ENCODE peak calls at places on chromosomes 4 and X, in eight cellular contexts. One of them, this sample, is unnamed.

GRCh38 chr4:25524616-25525146 is 131.0 kb upstream of the SLC34A2 start:
- DNase-seq in sigmoid colon: no peak
- DNase-seq in tibial artery: no peak
- DNase-seq in heart right ventricle: no peak
- DNase-seq in ovary: no peak
- DNase-seq in stomach: no peak
- DNase-seq in suprapubic skin: no peak
- DNase-seq in psoas muscle: no peak
- DNase-seq in this sample: no peak

GRCh38 chr4:54657556-54658313 is at the start of gene KIT:
- DNase-seq in sigmoid colon: peak; percentile 71
- DNase-seq in tibial artery: peak; percentile 72
- DNase-seq in heart right ventricle: peak; percentile 35
- DNase-seq in ovary: peak; percentile 81
- DNase-seq in stomach: peak; percentile 57
- DNase-seq in suprapubic skin: peak; percentile 82
- DNase-seq in psoas muscle: peak; percentile 34
- DNase-seq in this sample: peak; percentile 15

GRCh38 chrX:40074959-40075332 is 22.8 kb downstream of the BCOR start:
- DNase-seq in sigmoid colon: no peak
- DNase-seq in tibial artery: no peak
- DNase-seq in heart right ventricle: no peak
- DNase-seq in ovary: no peak
- DNase-seq in stomach: no peak
- DNase-seq in suprapubic skin: no peak
- DNase-seq in psoas muscle: no peak
- DNase-seq in this sample: no peak

GRCh38 chr4:87003266-87003665 is 68.5 kb downstream of the AFF1 start:
- DNase-seq in sigmoid colon: no peak
- DNase-seq in tibial artery: no peak
- DNase-seq in heart right ventricle: no peak
- DNase-seq in ovary: no peak
- DNase-seq in stomach: no peak
- DNase-seq in suprapubic skin: no peak
- DNase-seq in psoas muscle: no peak
- DNase-seq in this sample: no peak

GRCh38 chr4:94909645-94910044 is 151.9 kb downstream of the BMPR1B start:
- DNase-seq in sigmoid colon: no peak
- DNase-seq in tibial artery: no peak
- DNase-seq in heart right ventricle: no peak
- DNase-seq in ovary: no peak
- DNase-seq in stomach: no peak
- DNase-seq in suprapubic skin: no peak
- DNase-seq in psoas muscle: no peak
- DNase-seq in this sample: no peak

GRCh38 chrX:82087699-82088098 is 885.8 kb downstream of the SH3BGRL start:
- DNase-seq in sigmoid colon: no peak
- DNase-seq in tibial artery: peak; percentile 64
- DNase-seq in heart right ventricle: peak; percentile 3
- DNase-seq in ovary: no peak
- DNase-seq in stomach: peak; percentile 40
- DNase-seq in suprapubic skin: no peak
- DNase-seq in psoas muscle: no peak
- DNase-seq in this sample: no peak

GRCh38 chr4:156931267-156931666 is 40.3 kb downstream of the PDGFC start:
- DNase-seq in sigmoid colon: no peak
- DNase-seq in tibial artery: no peak
- DNase-seq in heart right ventricle: no peak
- DNase-seq in ovary: no peak
- DNase-seq in stomach: no peak
- DNase-seq in suprapubic skin: no peak
- DNase-seq in psoas muscle: no peak
- DNase-seq in this sample: peak; percentile 47

GRCh38 chrX:104750146-104750699 is 184.2 kb downstream of the IL1RAPL2 start:
- DNase-seq in sigmoid colon: no peak
- DNase-seq in tibial artery: no peak
- DNase-seq in heart right ventricle: no peak
- DNase-seq in ovary: no peak
- DNase-seq in stomach: no peak
- DNase-seq in suprapubic skin: no peak
- DNase-seq in psoas muscle: no peak
- DNase-seq in this sample: no peak

GRCh38 chr4:114659386-114660008 is 60.9 kb downstream of the UGT8 start:
- DNase-seq in sigmoid colon: no peak
- DNase-seq in tibial artery: no peak
- DNase-seq in heart right ventricle: no peak
- DNase-seq in ovary: no peak
- DNase-seq in stomach: peak; percentile 67
- DNase-seq in suprapubic skin: no peak
- DNase-seq in psoas muscle: no peak
- DNase-seq in this sample: peak; percentile 20

GRCh38 chrX:43804021-43804420 is 78.2 kb downstream of the MAOB start:
- DNase-seq in sigmoid colon: no peak
- DNase-seq in tibial artery: no peak
- DNase-seq in heart right ventricle: no peak
- DNase-seq in ovary: no peak
- DNase-seq in stomach: no peak
- DNase-seq in suprapubic skin: no peak
- DNase-seq in psoas muscle: no peak
- DNase-seq in this sample: no peak

GRCh38 chr4:2320746-2321145 is 58.8 kb upstream of the MXD4 start:
- DNase-seq in sigmoid colon: no peak
- DNase-seq in tibial artery: peak; percentile 53
- DNase-seq in heart right ventricle: no peak
- DNase-seq in ovary: no peak
- DNase-seq in stomach: peak; percentile 17
- DNase-seq in suprapubic skin: peak; percentile 62
- DNase-seq in psoas muscle: no peak
- DNase-seq in this sample: no peak

GRCh38 chrX:75957107-75957610 is 172.1 kb upstream of the MAGEE2 start:
- DNase-seq in sigmoid colon: no peak
- DNase-seq in tibial artery: no peak
- DNase-seq in heart right ventricle: no peak
- DNase-seq in ovary: no peak
- DNase-seq in stomach: no peak
- DNase-seq in suprapubic skin: no peak
- DNase-seq in psoas muscle: no peak
- DNase-seq in this sample: no peak

GRCh38 chrX:97597954-97598353 is 714.2 kb downstream of the RPA4 start:
- DNase-seq in sigmoid colon: no peak
- DNase-seq in tibial artery: no peak
- DNase-seq in heart right ventricle: no peak
- DNase-seq in ovary: no peak
- DNase-seq in stomach: no peak
- DNase-seq in suprapubic skin: no peak
- DNase-seq in psoas muscle: no peak
- DNase-seq in this sample: no peak

GRCh38 chr4:37995299-37995821 is 35.2 kb downstream of the PTTG2 start:
- DNase-seq in sigmoid colon: no peak
- DNase-seq in tibial artery: no peak
- DNase-seq in heart right ventricle: no peak
- DNase-seq in ovary: no peak
- DNase-seq in stomach: no peak
- DNase-seq in suprapubic skin: no peak
- DNase-seq in psoas muscle: no peak
- DNase-seq in this sample: no peak

GRCh38 chr4:99033956-99034355 is 38.4 kb downstream of the METAP1 start:
- DNase-seq in sigmoid colon: no peak
- DNase-seq in tibial artery: no peak
- DNase-seq in heart right ventricle: no peak
- DNase-seq in ovary: no peak
- DNase-seq in stomach: no peak
- DNase-seq in suprapubic skin: no peak
- DNase-seq in psoas muscle: no peak
- DNase-seq in this sample: no peak

GRCh38 chrX:143781103-143781502 is 60.6 kb upstream of the SPANXN2 start:
- DNase-seq in sigmoid colon: no peak
- DNase-seq in tibial artery: no peak
- DNase-seq in heart right ventricle: no peak
- DNase-seq in ovary: no peak
- DNase-seq in stomach: no peak
- DNase-seq in suprapubic skin: no peak
- DNase-seq in psoas muscle: no peak
- DNase-seq in this sample: no peak

GRCh38 chr4:75741027-75741426 is 16.6 kb downstream of the USO1 start:
- DNase-seq in sigmoid colon: no peak
- DNase-seq in tibial artery: no peak
- DNase-seq in heart right ventricle: no peak
- DNase-seq in ovary: no peak
- DNase-seq in stomach: no peak
- DNase-seq in suprapubic skin: no peak
- DNase-seq in psoas muscle: no peak
- DNase-seq in this sample: no peak
- H3K4me1 ChIP-seq in sigmoid colon: peaks cover 11% of the 10 kb centered on the region
- H3K4me1 ChIP-seq in tibial artery: no peaks in the 10 kb centered on the region
- H3K4me1 ChIP-seq in heart right ventricle: peaks cover 36% of the 10 kb centered on the region
- H3K4me1 ChIP-seq in ovary: peaks cover 5% of the 10 kb centered on the region
- H3K4me1 ChIP-seq in stomach: no peaks in the 10 kb centered on the region
- H3K4me1 ChIP-seq in suprapubic skin: peaks cover 3% of the 10 kb centered on the region
- H3K4me1 ChIP-seq in psoas muscle: peaks cover 50% of the 10 kb centered on the region
- H3K4me1 ChIP-seq in this sample: no peaks in the 10 kb centered on the region

GRCh38 chr4:109645874-109646591 is 57.2 kb downstream of the CASP6 start:
- DNase-seq in sigmoid colon: no peak
- DNase-seq in tibial artery: no peak
- DNase-seq in heart right ventricle: no peak
- DNase-seq in ovary: no peak
- DNase-seq in stomach: no peak
- DNase-seq in suprapubic skin: no peak
- DNase-seq in psoas muscle: no peak
- DNase-seq in this sample: no peak
- H3K4me1 ChIP-seq in sigmoid colon: no peaks in the 10 kb centered on the region
- H3K4me1 ChIP-seq in tibial artery: no peaks in the 10 kb centered on the region
- H3K4me1 ChIP-seq in heart right ventricle: no peaks in the 10 kb centered on the region
- H3K4me1 ChIP-seq in ovary: no peaks in the 10 kb centered on the region
- H3K4me1 ChIP-seq in stomach: no peaks in the 10 kb centered on the region
- H3K4me1 ChIP-seq in suprapubic skin: no peaks in the 10 kb centered on the region
- H3K4me1 ChIP-seq in psoas muscle: no peaks in the 10 kb centered on the region
- H3K4me1 ChIP-seq in this sample: no peaks in the 10 kb centered on the region

DNA sequence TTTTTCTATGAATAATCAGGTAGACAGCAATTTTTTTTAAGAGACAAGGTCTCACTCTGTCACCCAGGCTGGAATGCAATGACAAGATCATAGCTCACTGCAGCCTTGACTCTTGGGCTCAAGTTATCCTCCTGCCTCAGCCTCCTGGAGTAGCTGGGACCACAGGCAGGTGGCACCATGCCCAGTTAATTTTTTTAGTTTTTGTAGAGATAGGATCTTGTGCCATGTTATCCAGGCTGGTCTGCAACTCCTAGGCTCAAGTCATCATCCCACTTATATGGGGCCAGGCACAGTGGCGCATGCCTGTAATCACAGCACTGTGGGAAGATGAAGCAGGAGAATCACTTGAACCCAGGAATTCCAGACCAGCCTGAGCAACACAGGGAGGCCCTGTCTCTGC is 26.8 kb downstream of the AFAP1 start:
- DNase-seq in sigmoid colon: no peak
- DNase-seq in tibial artery: no peak
- DNase-seq in heart right ventricle: no peak
- DNase-seq in ovary: no peak
- DNase-seq in stomach: no peak
- DNase-seq in suprapubic skin: no peak
- DNase-seq in psoas muscle: no peak
- DNase-seq in this sample: no peak
- H3K4me1 ChIP-seq in sigmoid colon: peaks cover 63% of the 10 kb centered on the region
- H3K4me1 ChIP-seq in tibial artery: no peaks in the 10 kb centered on the region
- H3K4me1 ChIP-seq in heart right ventricle: no peaks in the 10 kb centered on the region
- H3K4me1 ChIP-seq in ovary: peaks cover 16% of the 10 kb centered on the region
- H3K4me1 ChIP-seq in stomach: peaks cover 26% of the 10 kb centered on the region
- H3K4me1 ChIP-seq in suprapubic skin: peaks cover 28% of the 10 kb centered on the region
- H3K4me1 ChIP-seq in psoas muscle: no peaks in the 10 kb centered on the region
- H3K4me1 ChIP-seq in this sample: peaks cover 3% of the 10 kb centered on the region

DNA sequence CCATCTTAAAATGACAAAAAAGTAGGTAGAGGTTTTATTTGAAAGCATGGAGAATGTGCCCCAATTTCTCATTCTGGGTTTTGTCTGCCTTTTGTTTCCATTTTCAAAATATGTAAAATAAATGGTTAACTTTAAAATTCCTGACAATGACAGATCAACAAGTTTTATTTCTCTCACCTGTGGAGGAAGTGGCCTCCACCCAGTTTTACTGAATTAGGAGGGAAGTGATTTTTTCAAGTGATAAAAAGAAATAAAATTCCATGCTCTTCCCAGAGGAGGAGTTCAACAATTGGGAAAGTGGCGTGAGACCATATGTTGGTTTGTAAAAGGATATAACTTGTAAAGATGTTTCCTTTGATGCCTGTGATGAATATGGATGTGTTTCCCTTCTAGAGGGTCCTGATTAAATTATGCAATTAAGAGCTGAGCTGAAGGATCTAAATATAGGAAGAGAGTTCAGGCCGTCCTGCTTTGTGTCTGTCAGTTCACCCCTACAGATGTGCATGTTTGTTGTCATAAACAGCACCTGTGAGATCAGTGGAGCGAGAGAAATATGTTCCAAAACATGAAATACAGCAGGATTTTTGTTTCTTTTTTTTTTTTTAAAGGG is 19.5 kb downstream of the SMAD1 start:
- DNase-seq in sigmoid colon: no peak
- DNase-seq in tibial artery: no peak
- DNase-seq in heart right ventricle: no peak
- DNase-seq in ovary: no peak
- DNase-seq in stomach: no peak
- DNase-seq in suprapubic skin: no peak
- DNase-seq in psoas muscle: no peak
- DNase-seq in this sample: no peak
- H3K4me1 ChIP-seq in sigmoid colon: peaks cover 39% of the 10 kb centered on the region
- H3K4me1 ChIP-seq in tibial artery: no peaks in the 10 kb centered on the region
- H3K4me1 ChIP-seq in heart right ventricle: peaks cover 69% of the 10 kb centered on the region
- H3K4me1 ChIP-seq in ovary: peaks cover 3% of the 10 kb centered on the region
- H3K4me1 ChIP-seq in stomach: peaks cover 5% of the 10 kb centered on the region
- H3K4me1 ChIP-seq in suprapubic skin: peaks cover 21% of the 10 kb centered on the region
- H3K4me1 ChIP-seq in psoas muscle: peaks cover 59% of the 10 kb centered on the region
- H3K4me1 ChIP-seq in this sample: peaks cover 9% of the 10 kb centered on the region

GRCh38 chrX:23304881-23305280 is 29.8 kb upstream of the PTCHD1 start:
- DNase-seq in sigmoid colon: no peak
- DNase-seq in tibial artery: no peak
- DNase-seq in heart right ventricle: no peak
- DNase-seq in ovary: no peak
- DNase-seq in stomach: no peak
- DNase-seq in suprapubic skin: no peak
- DNase-seq in psoas muscle: no peak
- DNase-seq in this sample: no peak
- H3K4me1 ChIP-seq in sigmoid colon: no peaks in the 10 kb centered on the region
- H3K4me1 ChIP-seq in tibial artery: no peaks in the 10 kb centered on the region
- H3K4me1 ChIP-seq in heart right ventricle: no peaks in the 10 kb centered on the region
- H3K4me1 ChIP-seq in ovary: no peaks in the 10 kb centered on the region
- H3K4me1 ChIP-seq in stomach: no peaks in the 10 kb centered on the region
- H3K4me1 ChIP-seq in suprapubic skin: no peaks in the 10 kb centered on the region
- H3K4me1 ChIP-seq in psoas muscle: no peaks in the 10 kb centered on the region
- H3K4me1 ChIP-seq in this sample: no peaks in the 10 kb centered on the region

This sample was measured in pancreas.